ENCODE peak calls at places on chromosomes 13 and 19, in four cellular contexts. P, J, H and N are unnamed samples.

GRCh38 chr13:50255639-50256038 is 240.4 kb downstream of the KCNRG start:
- DNase-seq in P (no peak), J (no peak), H (no peak), N (no peak)

GRCh38 chr13:31009166-31009565 is 76.7 kb downstream of the TEX26 start:
- DNase-seq in H (no peak), J (no peak), P (no peak), N (no peak)

GRCh38 chr19:1264801-1265610 is 4.1 kb upstream of the CIRBP start:
- DNase-seq in H (no peak), J (peak), P (peak), N (peak)

GRCh38 chr19:29671393-29672076 is 6.3 kb downstream of the PLEKHF1 start:
- DNase-seq in J (peak), H (no peak), P (peak), N (peak)

GRCh38 chr19:33437351-33438015 is 64.0 kb downstream of the CEBPG start:
- DNase-seq in H (peak), J (no peak), P (no peak), N (no peak)

GRCh38 chr19:49591731-49592485 is 926 bp downstream of the PRR12 start:
- DNase-seq in J (peak), H (peak), P (no peak), N (peak)

GRCh38 chr13:37905736-37906135 is 36.2 kb upstream of the TRPC4 start:
- DNase-seq in P (no peak), H (no peak), J (no peak), N (no peak)

GRCh38 chr13:28609936-28610335 is 49.0 kb upstream of the POMP start:
- DNase-seq in J (no peak), P (no peak), H (no peak), N (no peak)

GRCh38 chr13:47211106-47211505 is 314.3 kb upstream of the HTR2A start:
- DNase-seq in P (no peak), J (no peak), H (no peak), N (peak)

GRCh38 chr13:24038846-24039330 is 121.6 kb upstream of the SPATA13 start:
- DNase-seq in J (no peak), H (no peak), P (peak), N (no peak)

GRCh38 chr19:40695881-40696280 is 5.4 kb upstream of the NUMBL start:
- DNase-seq in P (no peak), H (no peak), J (no peak), N (no peak)

GRCh38 chr13:97256343-97256783 is 34.2 kb downstream of the MBNL2 start:
- DNase-seq in H (no peak), J (peak), P (peak), N (no peak)

GRCh38 chr13:49240017-49240416 is 7.7 kb upstream of the CDADC1 start:
- DNase-seq in P (peak), H (no peak), J (peak), N (peak)

GRCh38 chr13:112342841-112343361 is 33.3 kb upstream of the SPACA7 start:
- DNase-seq in H (no peak), P (no peak), J (no peak), N (no peak)

GRCh38 chr13:112345826-112346172 is 30.4 kb upstream of the SPACA7 start:
- DNase-seq in H (no peak), P (no peak), J (no peak), N (no peak)

GRCh38 chr13:112341446-112341845 is 34.7 kb upstream of the SPACA7 start:
- DNase-seq in J (no peak), H (no peak), P (no peak), N (no peak)

GRCh38 chr13:112343591-112343990 is 32.6 kb upstream of the SPACA7 start:
- DNase-seq in P (no peak), H (no peak), J (no peak), N (no peak)

GRCh38 chr13:112341976-112342735 is 34.0 kb upstream of the SPACA7 start:
- DNase-seq in P (no peak), J (no peak), H (no peak), N (no peak)
- H3K4me2 ChIP-seq in P (no peak), J (no peak), H (peak), N (no peak)

GRCh38 chr13:39051157-39051556 is 12.9 kb downstream of the NHLRC3 start:
- DNase-seq in H (peak), J (peak), P (peak), N (peak)
- TF ChIP-seq POLR2AphosphoS5 in H (no peak), J (no peak), P (no peak), N (no peak)

GRCh38 chr19:10876459-10877240 is 5.3 kb downstream of the CARM1 start:
- DNase-seq in P (no peak), J (no peak), H (no peak), N (no peak)
- H3K4me2 ChIP-seq in P (no peak), J (no peak), H (peak), N (no peak)

DNA sequence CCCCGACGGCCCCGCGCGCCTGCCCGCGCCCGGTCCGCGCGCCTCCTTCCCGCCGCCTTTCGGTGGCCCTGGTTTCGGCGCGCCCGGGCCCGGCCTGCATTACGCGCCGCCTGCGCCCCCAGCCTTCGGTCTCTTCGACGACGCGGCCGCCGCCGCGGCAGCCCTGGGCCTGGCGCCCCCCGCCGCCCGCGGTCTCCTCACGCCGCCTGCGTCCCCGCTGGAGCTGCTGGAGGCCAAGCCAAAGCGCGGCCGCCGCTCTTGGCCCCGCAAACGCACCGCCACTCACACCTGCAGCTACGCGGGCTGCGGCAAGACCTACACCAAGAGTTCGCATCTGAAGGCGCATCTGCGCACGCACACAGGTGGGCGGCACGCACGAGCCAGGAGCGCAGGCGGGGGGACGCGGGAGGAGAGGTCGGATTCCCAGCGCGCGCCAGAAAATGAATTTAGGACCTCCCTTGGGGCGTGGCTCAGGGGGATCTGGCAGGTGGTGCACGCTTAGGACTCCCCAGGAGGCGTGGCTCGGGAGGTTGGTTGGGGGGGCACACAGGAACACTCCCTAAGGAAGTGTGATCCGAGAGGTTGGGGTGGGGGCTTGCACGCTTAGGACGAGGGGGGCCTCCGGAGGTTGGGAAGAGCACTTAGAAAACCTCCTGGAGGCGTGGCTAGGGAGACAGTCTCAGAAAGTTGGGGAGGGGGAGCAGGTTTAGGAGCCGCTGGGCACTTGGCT is 1.2 kb downstream of the KLF2 start:
- DNase-seq in H (peak), P (no peak), J (peak), N (peak)
- TF ChIP-seq POLR2AphosphoS5 in H (no peak), P (no peak), J (no peak), N (no peak)

DNA sequence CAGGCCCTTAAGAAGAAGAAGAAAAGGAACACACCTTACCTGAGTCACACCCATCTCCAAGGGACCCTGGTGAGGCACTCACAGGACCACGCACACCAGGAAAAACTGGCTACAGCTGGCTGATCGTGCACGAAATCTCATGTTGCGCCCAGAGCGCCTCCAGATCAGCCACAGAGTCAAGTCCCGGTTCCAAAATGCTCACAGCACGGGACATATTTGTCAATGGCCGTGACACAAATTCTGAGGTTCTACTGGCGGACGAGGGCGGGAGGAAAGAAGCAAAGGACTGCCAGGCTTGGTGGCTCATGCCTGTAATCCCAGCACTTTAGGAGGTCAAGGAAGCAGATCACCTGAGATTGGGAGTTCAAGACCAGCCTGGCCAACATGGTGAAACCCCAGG is 21.5 kb downstream of the SH3GL1 start:
- DNase-seq in J (no peak), H (no peak), P (no peak), N (no peak)
- H3K4me2 ChIP-seq in J (no peak), H (no peak), P (no peak), N (no peak)

DNA sequence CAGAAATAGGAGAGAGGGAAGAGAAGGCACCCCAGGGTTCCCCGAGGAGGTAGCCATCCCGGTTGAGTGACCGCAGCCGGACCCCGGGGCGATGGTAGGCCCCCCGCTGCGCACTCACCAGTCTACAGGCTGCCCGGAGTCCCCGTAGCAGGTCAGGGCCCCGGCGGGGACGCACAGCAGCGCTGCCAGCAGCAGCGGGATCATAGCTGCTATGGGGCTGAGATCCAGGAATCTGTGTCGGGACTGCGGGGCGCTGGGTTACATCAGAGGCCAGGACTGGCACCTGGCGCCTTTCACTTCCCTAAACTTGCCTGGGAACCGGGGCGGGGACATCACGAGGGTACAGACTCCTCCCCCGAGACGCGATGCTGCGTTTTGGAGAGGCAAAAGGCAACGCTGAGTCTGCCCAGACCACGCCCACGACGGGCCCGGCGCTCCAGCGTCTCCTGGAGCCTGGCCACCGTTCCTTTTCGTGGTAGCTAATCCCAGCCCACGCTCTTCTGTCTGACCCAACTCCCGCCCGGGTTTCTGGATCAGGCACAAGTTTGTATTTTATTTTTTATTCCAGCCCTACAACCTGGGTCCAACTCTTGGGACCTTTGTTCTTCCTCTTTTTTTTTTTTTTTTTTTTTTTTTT is at the start of gene DNASE2:
- DNase-seq in J (peak), H (peak), P (peak), N (peak)
- TF ChIP-seq POLR2AphosphoS5 in J (peak), H (peak), P (peak), N (peak)

DNA sequence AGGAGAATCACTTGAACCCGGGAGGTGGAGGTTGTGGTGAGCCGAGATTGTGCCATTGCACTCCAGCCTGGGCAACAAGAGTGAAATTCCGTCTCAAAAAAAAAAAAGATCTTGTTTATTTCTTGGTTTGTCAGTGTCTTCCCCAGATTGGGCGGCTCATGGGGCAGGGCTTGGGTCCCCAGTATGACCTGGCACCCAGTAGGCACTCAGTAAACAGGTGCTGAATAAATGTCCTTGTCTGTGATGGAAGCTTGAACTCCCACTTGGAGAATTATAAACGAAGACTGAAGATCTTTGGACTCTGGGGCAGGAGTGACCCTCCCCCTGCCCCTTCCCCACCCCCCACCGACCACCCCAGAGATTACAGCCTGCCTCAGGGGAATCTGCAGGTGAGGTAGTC is 9.9 kb upstream of the FUT5 start:
- DNase-seq in P (no peak), J (no peak), H (no peak), N (no peak)
- H3K4me2 ChIP-seq in P (peak), J (no peak), H (no peak), N (peak)